ENCODE peak calls at places on chromosomes 16 and 17, in four cellular contexts. G is fibroblast of mammary gland, P is neural progenitor cell, C is thyroid gland. D is an unnamed sample.

GRCh38 chr16:12420661-12421209 is 383.0 kb downstream of the CPPED1 start:
- DNase-seq in G (no peak), P (no peak), C (no peak), D (no peak)

GRCh38 chr16:69711115-69711740 is 15.1 kb downstream of the NQO1 start:
- DNase-seq in G (peak; percentile 95), P (no peak), C (peak; percentile 95), D (peak; percentile 55)

GRCh38 chr16:83248735-83249469 is 558.9 kb upstream of the HSBP1 start:
- DNase-seq in G (peak; percentile 25), P (no peak), C (no peak), D (no peak)

GRCh38 chr16:4314532-4315184 is 1.2 kb upstream of the GLIS2 start:
- DNase-seq in G (peak; percentile 64), P (peak; percentile 55), C (peak; percentile 38), D (peak; percentile 42)

GRCh38 chr17:66604381-66604780 is 230.5 kb upstream of the CACNG5 start:
- DNase-seq in G (no peak), P (no peak), C (no peak), D (no peak)

GRCh38 chr17:50056961-50057330 is 1.0 kb downstream of the ITGA3 start:
- DNase-seq in G (peak; percentile 41), P (peak; percentile 49), C (peak; percentile 53), D (peak; percentile 61)

GRCh38 chr16:75293746-75294145 is 42.3 kb upstream of the BCAR1 start:
- DNase-seq in G (no peak), P (no peak), C (no peak), D (no peak)

GRCh38 chr16:29806641-29807425 is 504 bp downstream of the MAZ start:
- DNase-seq in G (peak; percentile 46), P (peak; percentile 82), C (peak; percentile 61), D (no peak)

GRCh38 chr17:1590031-1590746 is 27.6 kb upstream of the PITPNA start:
- DNase-seq in G (peak; percentile 84), P (no peak), C (peak; percentile 38), D (peak; percentile 81)

GRCh38 chr16:84218961-84219360 is 20.9 kb downstream of the KCNG4 start:
- DNase-seq in G (no peak), P (peak; percentile 54), C (no peak), D (no peak)

DNA sequence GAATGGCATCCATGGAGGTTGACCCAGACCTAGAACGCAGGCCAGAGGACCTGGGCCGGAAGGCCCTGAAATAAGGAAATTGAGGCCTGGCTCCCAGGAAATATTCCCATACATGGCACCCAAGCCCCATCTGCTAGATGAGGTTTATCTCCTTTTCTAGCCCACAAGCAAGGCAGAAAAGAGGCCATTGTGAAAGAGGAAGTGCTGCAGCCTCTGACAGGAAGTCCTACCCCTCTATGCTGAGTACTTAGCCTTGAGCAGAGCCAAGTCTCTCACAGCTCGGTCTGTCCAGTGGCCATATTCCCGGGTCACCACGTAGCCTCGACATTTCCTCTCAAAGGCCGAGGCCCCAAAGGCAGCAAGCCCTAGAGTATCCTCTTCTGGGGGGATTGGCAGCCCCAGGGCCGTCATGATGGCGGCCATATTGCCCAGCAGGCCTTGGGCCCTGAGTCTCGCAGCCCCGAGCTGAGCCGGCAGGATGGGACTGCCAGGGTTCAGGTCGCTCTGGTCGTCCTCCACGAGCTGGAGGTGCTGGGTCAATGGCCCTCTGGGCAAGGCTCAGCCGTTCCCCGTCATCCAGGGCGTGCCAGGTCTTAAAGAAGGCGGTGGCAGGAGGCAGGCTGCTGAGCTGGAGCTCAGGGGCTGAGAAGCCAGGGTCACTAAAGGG is 7.8 kb downstream of the CTF1 start:
- DNase-seq in G (no peak), P (no peak), C (no peak), D (no peak)
- TF ChIP-seq CTCF in G (no peak), P (no peak), C (no peak), D (no peak)

GRCh38 chr16:67882374-67883145 is 2.1 kb upstream of the NRN1L start:
- DNase-seq in G (no peak), P (no peak), C (no peak), D (no peak)
- TF ChIP-seq CTCF in G (no peak), P (no peak), C (no peak), D (no peak)

GRCh38 chr16:48905632-48906031 is 295.7 kb upstream of the N4BP1 start:
- DNase-seq in G (no peak), P (no peak), C (no peak), D (no peak)

GRCh38 chr16:48903054-48903453 is 293.1 kb upstream of the N4BP1 start:
- DNase-seq in G (no peak), P (peak; percentile 46), C (no peak), D (no peak)

GRCh38 chr16:48899500-48899899 is 289.5 kb upstream of the N4BP1 start:
- DNase-seq in G (no peak), P (no peak), C (no peak), D (no peak)

GRCh38 chr16:48904333-48904732 is 294.4 kb upstream of the N4BP1 start:
- DNase-seq in G (no peak), P (no peak), C (no peak), D (no peak)

DNA sequence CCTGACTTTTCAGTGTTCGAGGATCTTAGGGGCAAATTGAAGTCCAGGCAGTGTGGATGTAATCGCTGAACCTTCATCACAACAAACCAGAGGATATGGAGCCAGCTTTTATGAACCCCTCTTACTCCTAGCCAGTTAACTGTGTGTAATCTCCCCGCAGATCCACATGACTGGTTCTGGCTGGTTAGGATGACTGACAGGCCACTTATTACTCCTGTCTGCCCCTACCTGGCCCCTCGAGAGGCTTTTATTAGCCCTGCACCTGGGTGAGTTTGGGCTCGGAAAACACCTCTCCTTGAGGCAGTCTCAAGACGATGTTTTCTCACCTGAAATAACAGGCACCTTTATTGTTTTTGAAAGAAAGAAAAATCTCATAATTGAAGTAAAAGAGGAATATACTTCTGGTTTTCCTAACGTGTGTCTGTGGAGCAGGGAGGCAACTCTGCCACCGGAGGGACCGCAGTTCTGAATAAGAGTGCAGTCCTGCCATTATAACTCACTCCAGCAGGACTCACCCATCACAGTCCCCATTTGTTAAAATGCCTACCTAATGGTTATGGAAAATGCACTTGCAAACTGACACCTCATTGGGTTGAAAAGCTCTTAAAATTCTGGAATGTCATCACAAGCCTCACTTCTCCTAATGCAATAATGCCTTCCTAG is 291.9 kb upstream of the N4BP1 start:
- DNase-seq in G (peak; percentile 3), P (peak; percentile 30), C (no peak), D (no peak)
- TF ChIP-seq CTCF in G (peak; percentile 3), P (peak; percentile 40), C (no peak), D (no peak)

GRCh38 chr17:40190197-40191021 is 13.1 kb downstream of the RAPGEFL1 start:
- DNase-seq in G (no peak), P (peak; percentile 63), C (no peak), D (no peak)
- TF ChIP-seq CTCF in G (peak; percentile 33), P (peak; percentile 62), C (no peak), D (peak; percentile 64)

GRCh38 chr17:27293898-27294688 is at the start of gene WSB1:
- DNase-seq in G (peak; percentile 85), P (peak; percentile 97), C (peak; percentile 95), D (peak; percentile 85)
- TF ChIP-seq CTCF in G (no peak), P (peak; percentile 15), C (no peak), D (no peak)